ENCODE peak calls at places on chromosomes 13 and 19, in five cellular contexts. One of them, this sample, is unnamed.

GRCh38 chr13:48260970-48261369 is 28.0 kb downstream of the ITM2B start:
- DNase-seq in SK-N-SH: no peak
- DNase-seq in K562: no peak
- DNase-seq in GM12891: no peak
- DNase-seq in HepG2: no peak
- DNase-seq in this sample: no peak

GRCh38 chr19:6766357-6767080 is 716 bp downstream of the SH2D3A start:
- DNase-seq in K562: no peak
- DNase-seq in GM12891: no peak
- DNase-seq in HepG2: no peak
- DNase-seq in SK-N-SH: no peak
- DNase-seq in this sample: no peak

GRCh38 chr19:18304194-18304495 is 18.7 kb downstream of the LSM4 start:
- DNase-seq in K562: no peak
- DNase-seq in SK-N-SH: no peak
- DNase-seq in GM12891: no peak
- DNase-seq in HepG2: no peak
- DNase-seq in this sample: no peak

GRCh38 chr19:33438016-33438671 is 64.6 kb downstream of the CEBPG start:
- DNase-seq in SK-N-SH: peak
- DNase-seq in HepG2: no peak
- DNase-seq in GM12891: no peak
- DNase-seq in K562: no peak
- DNase-seq in this sample: no peak

GRCh38 chr13:109400192-109400591 is 386.2 kb downstream of the IRS2 start:
- DNase-seq in SK-N-SH: no peak
- DNase-seq in HepG2: no peak
- DNase-seq in GM12891: no peak
- DNase-seq in K562: no peak
- DNase-seq in this sample: no peak

GRCh38 chr13:109211616-109212015 is 574.8 kb downstream of the IRS2 start:
- DNase-seq in SK-N-SH: peak
- DNase-seq in K562: no peak
- DNase-seq in GM12891: no peak
- DNase-seq in HepG2: no peak
- DNase-seq in this sample: no peak

GRCh38 chr19:34128558-34129250 is 43.6 kb upstream of the LSM14A start:
- DNase-seq in SK-N-SH: no peak
- DNase-seq in GM12891: no peak
- DNase-seq in K562: no peak
- DNase-seq in HepG2: no peak
- DNase-seq in this sample: no peak

GRCh38 chr19:29042450-29042849 is 170.5 kb downstream of the UQCRFS1 start:
- DNase-seq in SK-N-SH: no peak
- DNase-seq in GM12891: no peak
- DNase-seq in K562: peak
- DNase-seq in HepG2: no peak
- DNase-seq in this sample: no peak

GRCh38 chr13:112249644-112250610 is 126.2 kb upstream of the SPACA7 start:
- DNase-seq in GM12891: no peak
- DNase-seq in SK-N-SH: no peak
- DNase-seq in HepG2: no peak
- DNase-seq in K562: no peak
- DNase-seq in this sample: no peak

GRCh38 chr19:32287811-32288227 is 57.6 kb upstream of the ZNF507 start:
- DNase-seq in HepG2: peak
- DNase-seq in GM12891: no peak
- DNase-seq in SK-N-SH: no peak
- DNase-seq in K562: peak
- DNase-seq in this sample: no peak

GRCh38 chr13:99935772-99936171 is 35.8 kb downstream of the ZIC5 start:
- DNase-seq in K562: no peak
- DNase-seq in GM12891: no peak
- DNase-seq in HepG2: no peak
- DNase-seq in SK-N-SH: no peak
- DNase-seq in this sample: no peak

GRCh38 chr13:40273173-40274000 is 393.1 kb downstream of the FOXO1 start:
- DNase-seq in GM12891: no peak
- DNase-seq in HepG2: no peak
- DNase-seq in SK-N-SH: no peak
- DNase-seq in K562: no peak
- DNase-seq in this sample: no peak

DNA sequence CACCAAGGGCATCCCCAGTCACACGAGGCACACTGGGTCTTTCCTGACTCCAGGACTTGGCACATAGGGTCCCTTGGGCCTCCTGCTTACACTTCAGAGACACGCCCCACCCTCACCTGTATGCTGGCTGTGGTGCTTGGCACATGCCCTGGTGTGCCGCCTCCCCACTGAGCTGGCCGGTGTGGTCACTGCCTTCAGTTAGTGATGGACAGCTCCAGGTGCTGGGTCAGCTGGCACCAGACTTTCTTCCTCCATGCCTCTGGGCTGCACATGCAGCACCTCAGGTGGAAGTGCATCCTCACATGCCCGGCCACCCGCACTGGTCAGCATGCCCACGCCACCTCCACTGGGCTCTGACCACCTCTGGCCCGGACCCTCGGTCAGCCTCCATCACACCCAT is 52.9 kb downstream of the KLF2 start:
- DNase-seq in SK-N-SH: no peak
- DNase-seq in HepG2: no peak
- DNase-seq in K562: no peak
- DNase-seq in GM12891: no peak
- DNase-seq in this sample: no peak
- TF ChIP-seq TAF1 in SK-N-SH: no peak
- TF ChIP-seq TAF1 in HepG2: no peak
- TF ChIP-seq TAF1 in K562: no peak
- TF ChIP-seq TAF1 in GM12891: no peak
- TF ChIP-seq TAF1 in this sample: no peak

DNA sequence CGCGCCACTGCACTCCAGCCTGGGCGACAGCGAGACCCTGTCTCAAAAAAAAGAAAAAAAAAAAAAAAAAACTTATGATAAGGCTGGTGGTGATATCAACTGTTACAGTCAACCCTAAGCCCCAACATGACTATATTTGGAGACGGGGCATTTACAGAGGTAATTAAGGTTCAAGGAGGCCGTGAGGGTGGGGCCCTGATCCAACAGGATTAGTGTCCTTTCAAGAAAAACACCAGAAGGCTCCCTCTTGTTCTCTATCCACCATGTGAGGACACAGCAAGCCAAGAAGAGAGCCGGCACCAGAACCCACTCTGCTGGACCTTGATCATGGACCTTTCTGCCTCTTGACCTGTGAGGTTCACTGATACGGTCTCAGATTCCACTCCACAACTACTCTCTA is 14.1 kb downstream of the MIER2 start:
- DNase-seq in GM12891: no peak
- DNase-seq in K562: no peak
- DNase-seq in SK-N-SH: no peak
- DNase-seq in HepG2: no peak
- DNase-seq in this sample: no peak
- TF ChIP-seq TAF1 in GM12891: no peak
- TF ChIP-seq TAF1 in K562: no peak
- TF ChIP-seq TAF1 in SK-N-SH: no peak
- TF ChIP-seq TAF1 in HepG2: no peak
- TF ChIP-seq TAF1 in this sample: no peak

DNA sequence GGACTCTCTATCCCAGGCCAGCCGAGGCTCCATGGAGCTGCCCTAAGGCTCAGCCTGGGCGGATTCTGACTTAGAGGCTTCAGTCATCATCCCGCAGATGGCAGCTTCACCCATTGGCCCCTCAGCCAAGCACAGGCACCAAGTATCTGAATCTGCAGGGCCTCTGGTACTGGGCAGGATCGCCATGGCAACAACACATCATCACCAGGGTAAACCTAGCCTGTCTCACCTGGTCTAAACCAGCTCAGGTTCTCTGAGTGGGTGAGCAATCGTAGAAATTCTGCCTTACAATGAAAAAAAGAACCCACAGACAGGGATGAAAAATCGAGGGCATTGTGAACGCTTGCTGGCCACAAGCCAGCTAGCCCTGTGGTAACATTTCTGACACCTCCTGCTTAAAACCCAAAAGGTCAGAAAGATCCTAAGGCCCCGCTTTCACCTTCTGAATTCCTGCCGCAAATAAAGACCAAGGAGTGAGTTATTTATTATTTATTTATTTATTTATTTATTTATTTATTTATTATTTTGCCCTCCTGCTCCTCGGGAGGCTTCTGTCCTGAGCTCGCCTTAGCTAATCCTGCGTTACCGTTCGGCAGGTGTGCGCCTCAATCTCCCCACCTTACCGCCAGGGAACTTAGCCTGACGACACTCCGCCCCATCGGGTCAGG is 12.0 kb upstream of the CEACAM21 start:
- DNase-seq in HepG2: no peak
- DNase-seq in K562: no peak
- DNase-seq in SK-N-SH: no peak
- DNase-seq in GM12891: no peak
- DNase-seq in this sample: no peak
- TF ChIP-seq TAF1 in HepG2: no peak
- TF ChIP-seq TAF1 in K562: no peak
- TF ChIP-seq TAF1 in SK-N-SH: no peak
- TF ChIP-seq TAF1 in GM12891: no peak
- TF ChIP-seq TAF1 in this sample: no peak

DNA sequence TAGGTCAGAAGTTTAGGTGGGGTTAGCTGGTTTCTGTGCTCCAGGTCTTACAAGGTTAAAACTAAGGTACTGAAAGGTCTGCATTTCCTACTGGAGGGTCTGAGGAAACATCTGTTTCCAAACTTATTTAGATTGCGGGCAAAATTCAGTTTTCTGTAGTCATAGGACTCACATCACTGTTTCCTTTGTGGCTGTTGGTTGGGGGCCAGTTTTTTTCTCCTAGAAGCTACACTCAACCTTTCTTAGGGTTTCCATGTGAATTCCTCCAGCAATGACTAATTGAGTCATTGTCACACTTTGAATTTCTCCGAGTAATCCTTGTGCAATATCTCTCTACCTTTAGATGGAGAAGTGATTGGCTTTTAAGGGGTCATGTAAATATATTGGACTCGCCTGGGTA is 773.4 kb upstream of the SLITRK1 start:
- DNase-seq in SK-N-SH: no peak
- DNase-seq in GM12891: no peak
- DNase-seq in K562: no peak
- DNase-seq in HepG2: no peak
- DNase-seq in this sample: no peak
- TF ChIP-seq TAF1 in SK-N-SH: no peak
- TF ChIP-seq TAF1 in GM12891: no peak
- TF ChIP-seq TAF1 in K562: no peak
- TF ChIP-seq TAF1 in HepG2: no peak
- TF ChIP-seq TAF1 in this sample: no peak

GRCh38 chr13:50428183-50428877 is 413.1 kb downstream of the KCNRG start:
- DNase-seq in K562: no peak
- DNase-seq in SK-N-SH: no peak
- DNase-seq in HepG2: no peak
- DNase-seq in GM12891: no peak
- DNase-seq in this sample: no peak
- TF ChIP-seq TAF1 in K562: no peak
- TF ChIP-seq TAF1 in SK-N-SH: no peak
- TF ChIP-seq TAF1 in HepG2: no peak
- TF ChIP-seq TAF1 in GM12891: no peak
- TF ChIP-seq TAF1 in this sample: no peak

DNA sequence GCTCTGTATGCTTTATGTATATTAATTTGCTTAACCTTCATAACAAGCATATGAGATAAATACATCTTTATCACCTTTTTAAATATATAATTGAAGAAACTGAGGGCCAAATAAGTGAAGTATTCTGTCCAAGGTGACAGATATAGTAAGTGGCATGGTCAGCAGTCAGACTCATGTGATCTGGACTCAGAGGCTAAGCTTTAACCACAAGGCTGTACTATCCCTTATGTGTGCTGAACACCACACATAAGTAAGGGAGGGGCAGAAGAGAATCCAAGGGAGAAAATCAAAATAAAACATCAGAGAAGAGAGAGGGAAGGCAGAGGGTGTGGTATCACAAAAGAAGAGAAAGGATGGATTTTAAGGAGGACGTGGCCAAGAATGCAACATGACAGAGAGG is 348.4 kb downstream of the EFNB2 start:
- DNase-seq in K562: no peak
- DNase-seq in SK-N-SH: no peak
- DNase-seq in HepG2: no peak
- DNase-seq in GM12891: no peak
- DNase-seq in this sample: no peak
- TF ChIP-seq TAF1 in K562: no peak
- TF ChIP-seq TAF1 in SK-N-SH: no peak
- TF ChIP-seq TAF1 in HepG2: no peak
- TF ChIP-seq TAF1 in GM12891: no peak
- TF ChIP-seq TAF1 in this sample: no peak

GRCh38 chr19:5680083-5680436 is 256 bp downstream of the MICOS13 start:
- DNase-seq in GM12891: no peak
- DNase-seq in K562: no peak
- DNase-seq in SK-N-SH: peak
- DNase-seq in HepG2: no peak
- DNase-seq in this sample: no peak
- TF ChIP-seq TAF1 in GM12891: no peak
- TF ChIP-seq TAF1 in K562: no peak
- TF ChIP-seq TAF1 in SK-N-SH: no peak
- TF ChIP-seq TAF1 in HepG2: no peak
- TF ChIP-seq TAF1 in this sample: no peak

GRCh38 chr19:44848036-44848804 is 2.1 kb downstream of the NECTIN2 start:
- DNase-seq in K562: no peak
- DNase-seq in HepG2: no peak
- DNase-seq in SK-N-SH: peak
- DNase-seq in GM12891: no peak
- DNase-seq in this sample: no peak
- TF ChIP-seq TAF1 in K562: no peak
- TF ChIP-seq TAF1 in HepG2: no peak
- TF ChIP-seq TAF1 in SK-N-SH: no peak
- TF ChIP-seq TAF1 in GM12891: no peak
- TF ChIP-seq TAF1 in this sample: no peak